ENCODE peak calls at places on chromosomes 3 and 15, in four cellular contexts. S is NCI-H345; B is activated CD4-positive, alpha-beta T cell treated with anti-CD3 and anti-CD28 coated beads, Interleukin-2, amount 50 U/mL, for 48 hours; X is left lung. E is an unnamed sample.

GRCh38 chr15:65385868-65386253 is 8.1 kb upstream of the IGDCC3 start:
- DNase-seq in S (no peak), X (no peak), B (no peak), E (no peak)

GRCh38 chr3:37970802-37971201 is 19.8 kb upstream of the VILL start:
- DNase-seq in B (no peak), X (no peak), S (no peak), E (no peak)

GRCh38 chr3:197482001-197482400 is 73.8 kb downstream of the BDH1 start:
- DNase-seq in X (no peak), B (no peak), S (no peak), E (no peak)

GRCh38 chr3:113243071-113243470 is 31.7 kb downstream of the BOC start:
- DNase-seq in S (no peak), X (no peak), B (no peak), E (no peak)

GRCh38 chr3:124133366-124133940 is 141.5 kb upstream of the ROPN1 start:
- DNase-seq in X (no peak), B (no peak), S (no peak), E (no peak)

GRCh38 chr3:31165399-31165860 is 271.0 kb upstream of the GADL1 start:
- DNase-seq in S (peak), B (no peak), X (peak), E (no peak)

GRCh38 chr15:71385026-71385425 is 269.8 kb downstream of the THSD4 start:
- DNase-seq in S (peak), X (no peak), B (no peak), E (no peak)

GRCh38 chr3:152317956-152318355 is 49.2 kb downstream of the MBNL1 start:
- DNase-seq in S (no peak), X (no peak), B (no peak), E (no peak)

GRCh38 chr15:66701422-66702034 is 508 bp upstream of the SMAD6 start:
- DNase-seq in X (peak), B (no peak), S (no peak), E (peak)

GRCh38 chr3:89946863-89947262 is 839.4 kb downstream of the EPHA3 start:
- DNase-seq in X (no peak), B (no peak), S (no peak), E (no peak)

GRCh38 chr3:84724877-84725276 is 233.9 kb upstream of the CADM2 start:
- DNase-seq in S (no peak), B (no peak), X (no peak), E (no peak)

GRCh38 chr15:25374143-25374542 is 64.7 kb downstream of the UBE3A start:
- DNase-seq in B (no peak), X (no peak), S (no peak), E (no peak)

GRCh38 chr15:61155741-61156700 is 73.1 kb downstream of the RORA start:
- DNase-seq in B (no peak), S (no peak), X (no peak), E (no peak)

GRCh38 chr3:51332156-51332555 is 52.9 kb upstream of the MANF start:
- DNase-seq in X (no peak), S (no peak), B (no peak), E (no peak)

GRCh38 chr3:30073622-30074021 is 532.8 kb upstream of the TGFBR2 start:
- DNase-seq in S (peak), B (no peak), X (no peak), E (no peak)

GRCh38 chr3:186261638-186262037 is 100.4 kb downstream of the DGKG start:
- DNase-seq in S (no peak), B (no peak), X (no peak), E (no peak)

GRCh38 chr3:127714866-127715265 is 42.1 kb downstream of the ABTB1 start:
- DNase-seq in B (no peak), X (no peak), S (no peak), E (peak)

GRCh38 chr3:195690951-195691350 is 29.8 kb upstream of the MUC20 start:
- DNase-seq in B (no peak), X (no peak), S (no peak), E (peak)

GRCh38 chr15:62569460-62570404 is 404.6 kb upstream of the C2CD4B start:
- DNase-seq in B (no peak), X (peak), S (peak), E (peak)

GRCh38 chr15:38842991-38843610 is 278.5 kb upstream of the RASGRP1 start:
- DNase-seq in S (no peak), X (no peak), B (no peak), E (no peak)

GRCh38 chr15:89171136-89172072 is 50.0 kb downstream of the RLBP1 start:
- DNase-seq in B (peak), X (no peak), S (peak), E (no peak)

GRCh38 chr3:55330355-55330754 is 156.8 kb downstream of the WNT5A start:
- DNase-seq in B (no peak), S (peak), X (peak), E (no peak)

GRCh38 chr3:159200176-159200575 is 398.3 kb downstream of the MFSD1 start:
- DNase-seq in X (no peak), S (no peak), B (no peak), E (no peak)

GRCh38 chr3:62926494-62926893 is 51.3 kb upstream of the CADPS start:
- DNase-seq in S (no peak), X (no peak), B (no peak), E (no peak)

GRCh38 chr3:80542476-80542875 is 774.7 kb upstream of the ROBO1 start:
- DNase-seq in B (no peak), S (no peak), X (no peak), E (no peak)

GRCh38 chr15:88860212-88860611 is 35.1 kb downstream of the HAPLN3 start:
- DNase-seq in X (no peak), B (no peak), S (no peak), E (no peak)

GRCh38 chr3:142318331-142318730 is 92.9 kb upstream of the GK5 start:
- DNase-seq in X (no peak), S (no peak), B (no peak), E (no peak)

GRCh38 chr15:92670625-92671024 is 15.1 kb upstream of the FAM174B start:
- DNase-seq in S (peak), X (no peak), B (no peak), E (no peak)

GRCh38 chr3:160564205-160564922 is 1.0 kb downstream of the KPNA4 start:
- DNase-seq in X (peak), B (no peak), S (no peak), E (peak)

GRCh38 chr3:63135362-63135761 is 142.7 kb upstream of the SYNPR start:
- DNase-seq in S (no peak), X (no peak), B (no peak), E (no peak)

GRCh38 chr3:195135921-195136320 is 135.0 kb downstream of the XXYLT1 start:
- DNase-seq in X (no peak), S (no peak), B (no peak), E (no peak)

E was measured in aorta.